ENCODE peak calls at places on chromosome 16, in nine cellular contexts. One of them, this sample, is unnamed. For H3K9me3, the result is how much of the 10 kb centered on the place peaks cover.

GRCh38 chr16:29126621-29127020 is 141.8 kb downstream of the LAT start:
- DNase-seq in esophagus squamous epithelium: no peak
- DNase-seq in ascending aorta: no peak
- DNase-seq in HCT116: no peak
- DNase-seq in cardiac muscle cell: no peak
- DNase-seq in right atrium auricular region: no peak
- DNase-seq in GM23248: no peak
- DNase-seq in CD8-positive, alpha-beta T cell: no peak
- DNase-seq in HepG2: no peak
- DNase-seq in this sample: no peak

GRCh38 chr16:69930117-69930776 is 20.9 kb upstream of the CLEC18A start:
- DNase-seq in CD8-positive, alpha-beta T cell: peak
- DNase-seq in HepG2: peak
- DNase-seq in cardiac muscle cell: peak
- DNase-seq in ascending aorta: peak
- DNase-seq in HCT116: peak
- DNase-seq in GM23248: peak
- DNase-seq in right atrium auricular region: peak
- DNase-seq in esophagus squamous epithelium: no peak
- DNase-seq in this sample: peak

GRCh38 chr16:54318941-54319340 is 32.4 kb upstream of the IRX3 start:
- DNase-seq in esophagus squamous epithelium: no peak
- DNase-seq in cardiac muscle cell: no peak
- DNase-seq in ascending aorta: no peak
- DNase-seq in GM23248: peak
- DNase-seq in HepG2: no peak
- DNase-seq in CD8-positive, alpha-beta T cell: no peak
- DNase-seq in right atrium auricular region: no peak
- DNase-seq in HCT116: no peak
- DNase-seq in this sample: no peak

GRCh38 chr16:47316686-47317085 is 144.2 kb downstream of the ITFG1 start:
- DNase-seq in HCT116: no peak
- DNase-seq in cardiac muscle cell: no peak
- DNase-seq in ascending aorta: no peak
- DNase-seq in HepG2: no peak
- DNase-seq in esophagus squamous epithelium: no peak
- DNase-seq in CD8-positive, alpha-beta T cell: no peak
- DNase-seq in GM23248: no peak
- DNase-seq in right atrium auricular region: no peak
- DNase-seq in this sample: no peak

GRCh38 chr16:54974391-54974790 is 43.7 kb downstream of the IRX5 start:
- DNase-seq in ascending aorta: no peak
- DNase-seq in HCT116: no peak
- DNase-seq in CD8-positive, alpha-beta T cell: no peak
- DNase-seq in right atrium auricular region: no peak
- DNase-seq in GM23248: no peak
- DNase-seq in HepG2: no peak
- DNase-seq in cardiac muscle cell: no peak
- DNase-seq in esophagus squamous epithelium: no peak
- DNase-seq in this sample: no peak

GRCh38 chr16:52533296-52533695 is 13.6 kb downstream of the TOX3 start:
- DNase-seq in CD8-positive, alpha-beta T cell: no peak
- DNase-seq in HepG2: no peak
- DNase-seq in GM23248: no peak
- DNase-seq in ascending aorta: no peak
- DNase-seq in HCT116: no peak
- DNase-seq in esophagus squamous epithelium: no peak
- DNase-seq in right atrium auricular region: no peak
- DNase-seq in cardiac muscle cell: no peak
- DNase-seq in this sample: no peak

GRCh38 chr16:87119748-87120147 is 197.4 kb downstream of the C16orf95 start:
- DNase-seq in HepG2: no peak
- DNase-seq in esophagus squamous epithelium: no peak
- DNase-seq in GM23248: no peak
- DNase-seq in cardiac muscle cell: no peak
- DNase-seq in HCT116: no peak
- DNase-seq in right atrium auricular region: no peak
- DNase-seq in CD8-positive, alpha-beta T cell: no peak
- DNase-seq in ascending aorta: peak
- DNase-seq in this sample: no peak

GRCh38 chr16:89365996-89366395 is 124.4 kb downstream of the ANKRD11 start:
- DNase-seq in GM23248: no peak
- DNase-seq in esophagus squamous epithelium: no peak
- DNase-seq in HepG2: no peak
- DNase-seq in right atrium auricular region: no peak
- DNase-seq in cardiac muscle cell: no peak
- DNase-seq in CD8-positive, alpha-beta T cell: no peak
- DNase-seq in HCT116: no peak
- DNase-seq in ascending aorta: no peak
- DNase-seq in this sample: no peak

GRCh38 chr16:70772493-70772892 is 28.5 kb downstream of the VAC14 start:
- DNase-seq in right atrium auricular region: no peak
- DNase-seq in HepG2: no peak
- DNase-seq in CD8-positive, alpha-beta T cell: no peak
- DNase-seq in esophagus squamous epithelium: no peak
- DNase-seq in HCT116: no peak
- DNase-seq in GM23248: peak
- DNase-seq in ascending aorta: no peak
- DNase-seq in cardiac muscle cell: peak
- DNase-seq in this sample: no peak

GRCh38 chr16:83791916-83792315 is 15.9 kb upstream of the HSBP1 start:
- DNase-seq in CD8-positive, alpha-beta T cell: no peak
- DNase-seq in HCT116: no peak
- DNase-seq in HepG2: no peak
- DNase-seq in esophagus squamous epithelium: no peak
- DNase-seq in cardiac muscle cell: no peak
- DNase-seq in right atrium auricular region: no peak
- DNase-seq in GM23248: no peak
- DNase-seq in ascending aorta: no peak
- DNase-seq in this sample: no peak

GRCh38 chr16:22373662-22374310 is 633 bp downstream of the CDR2 start:
- DNase-seq in HCT116: no peak
- DNase-seq in cardiac muscle cell: no peak
- DNase-seq in GM23248: peak
- DNase-seq in HepG2: no peak
- DNase-seq in right atrium auricular region: peak
- DNase-seq in ascending aorta: peak
- DNase-seq in CD8-positive, alpha-beta T cell: peak
- DNase-seq in esophagus squamous epithelium: no peak
- DNase-seq in this sample: no peak

GRCh38 chr16:66874079-66874775 is 6.1 kb upstream of the PDP2 start:
- DNase-seq in HepG2: no peak
- DNase-seq in ascending aorta: no peak
- DNase-seq in right atrium auricular region: no peak
- DNase-seq in cardiac muscle cell: peak
- DNase-seq in esophagus squamous epithelium: no peak
- DNase-seq in HCT116: no peak
- DNase-seq in GM23248: peak
- DNase-seq in CD8-positive, alpha-beta T cell: no peak
- DNase-seq in this sample: no peak

GRCh38 chr16:88651276-88651988 is 579 bp upstream of the CYBA start:
- DNase-seq in right atrium auricular region: no peak
- DNase-seq in HCT116: peak
- DNase-seq in ascending aorta: peak
- DNase-seq in cardiac muscle cell: no peak
- DNase-seq in CD8-positive, alpha-beta T cell: peak
- DNase-seq in GM23248: no peak
- DNase-seq in esophagus squamous epithelium: peak
- DNase-seq in HepG2: peak
- DNase-seq in this sample: no peak

GRCh38 chr16:49023095-49023494 is 258.5 kb downstream of the CBLN1 start:
- DNase-seq in esophagus squamous epithelium: no peak
- DNase-seq in HepG2: no peak
- DNase-seq in GM23248: peak
- DNase-seq in ascending aorta: no peak
- DNase-seq in HCT116: peak
- DNase-seq in cardiac muscle cell: no peak
- DNase-seq in right atrium auricular region: no peak
- DNase-seq in CD8-positive, alpha-beta T cell: no peak
- DNase-seq in this sample: no peak

GRCh38 chr16:20001856-20002707 is 71.6 kb downstream of the GPR139 start:
- DNase-seq in ascending aorta: no peak
- DNase-seq in right atrium auricular region: no peak
- DNase-seq in esophagus squamous epithelium: no peak
- DNase-seq in CD8-positive, alpha-beta T cell: no peak
- DNase-seq in GM23248: no peak
- DNase-seq in HCT116: no peak
- DNase-seq in cardiac muscle cell: no peak
- DNase-seq in HepG2: peak
- DNase-seq in this sample: no peak

GRCh38 chr16:65202461-65202860 is 80.6 kb upstream of the CDH11 start:
- DNase-seq in cardiac muscle cell: no peak
- DNase-seq in GM23248: peak
- DNase-seq in HCT116: no peak
- DNase-seq in HepG2: no peak
- DNase-seq in ascending aorta: no peak
- DNase-seq in esophagus squamous epithelium: no peak
- DNase-seq in CD8-positive, alpha-beta T cell: no peak
- DNase-seq in right atrium auricular region: no peak
- DNase-seq in this sample: no peak

GRCh38 chr16:6066601-6067000 is 969.0 kb upstream of the EEF2KMT start:
- DNase-seq in esophagus squamous epithelium: no peak
- DNase-seq in CD8-positive, alpha-beta T cell: no peak
- DNase-seq in right atrium auricular region: no peak
- DNase-seq in ascending aorta: no peak
- DNase-seq in HepG2: no peak
- DNase-seq in GM23248: no peak
- DNase-seq in HCT116: no peak
- DNase-seq in cardiac muscle cell: no peak
- DNase-seq in this sample: no peak

GRCh38 chr16:66070140-66070887 is 296.2 kb upstream of the CDH5 start:
- DNase-seq in CD8-positive, alpha-beta T cell: no peak
- DNase-seq in cardiac muscle cell: peak
- DNase-seq in HepG2: no peak
- DNase-seq in GM23248: peak
- DNase-seq in ascending aorta: no peak
- DNase-seq in HCT116: no peak
- DNase-seq in esophagus squamous epithelium: no peak
- DNase-seq in right atrium auricular region: no peak
- DNase-seq in this sample: no peak

GRCh38 chr16:4351880-4352279 is 759 bp upstream of the PAM16 start:
- DNase-seq in CD8-positive, alpha-beta T cell: no peak
- DNase-seq in ascending aorta: no peak
- DNase-seq in right atrium auricular region: no peak
- DNase-seq in cardiac muscle cell: peak
- DNase-seq in GM23248: peak
- DNase-seq in HCT116: no peak
- DNase-seq in HepG2: peak
- DNase-seq in esophagus squamous epithelium: no peak
- DNase-seq in this sample: no peak

GRCh38 chr16:53773150-53773846 is 69.3 kb downstream of the FTO start:
- DNase-seq in CD8-positive, alpha-beta T cell: peak
- DNase-seq in ascending aorta: no peak
- DNase-seq in cardiac muscle cell: peak
- DNase-seq in right atrium auricular region: no peak
- DNase-seq in GM23248: peak
- DNase-seq in HCT116: no peak
- DNase-seq in esophagus squamous epithelium: no peak
- DNase-seq in HepG2: peak
- DNase-seq in this sample: peak

GRCh38 chr16:83923581-83924365 is 24.9 kb downstream of the MLYCD start:
- DNase-seq in right atrium auricular region: no peak
- DNase-seq in GM23248: no peak
- DNase-seq in ascending aorta: no peak
- DNase-seq in HCT116: no peak
- DNase-seq in esophagus squamous epithelium: no peak
- DNase-seq in HepG2: no peak
- DNase-seq in CD8-positive, alpha-beta T cell: no peak
- DNase-seq in cardiac muscle cell: no peak
- DNase-seq in this sample: no peak

GRCh38 chr16:31072540-31073072 is 1.4 kb downstream of the ZNF668 start:
- DNase-seq in CD8-positive, alpha-beta T cell: peak
- DNase-seq in HCT116: no peak
- DNase-seq in cardiac muscle cell: peak
- DNase-seq in HepG2: peak
- DNase-seq in right atrium auricular region: no peak
- DNase-seq in GM23248: peak
- DNase-seq in esophagus squamous epithelium: no peak
- DNase-seq in ascending aorta: peak
- DNase-seq in this sample: no peak
- H3K27ac ChIP-seq in CD8-positive, alpha-beta T cell: peak
- H3K27ac ChIP-seq in HCT116: peak
- H3K27ac ChIP-seq in cardiac muscle cell: peak
- H3K27ac ChIP-seq in HepG2: peak
- H3K27ac ChIP-seq in right atrium auricular region: peak
- H3K27ac ChIP-seq in GM23248: peak
- H3K27ac ChIP-seq in esophagus squamous epithelium: peak
- H3K27ac ChIP-seq in ascending aorta: peak
- H3K27ac ChIP-seq in this sample: no peak

GRCh38 chr16:9225527-9226316 is 134.3 kb downstream of the HAPSTR1 start:
- DNase-seq in CD8-positive, alpha-beta T cell: no peak
- DNase-seq in HCT116: peak
- DNase-seq in HepG2: peak
- DNase-seq in cardiac muscle cell: peak
- DNase-seq in right atrium auricular region: no peak
- DNase-seq in esophagus squamous epithelium: no peak
- DNase-seq in ascending aorta: no peak
- DNase-seq in GM23248: peak
- DNase-seq in this sample: peak
- H3K9me3 ChIP-seq in CD8-positive, alpha-beta T cell: under half
- H3K9me3 ChIP-seq in HCT116: under half
- H3K9me3 ChIP-seq in HepG2: under half
- H3K9me3 ChIP-seq in cardiac muscle cell: under half
- H3K9me3 ChIP-seq in right atrium auricular region: under half
- H3K9me3 ChIP-seq in esophagus squamous epithelium: under half
- H3K9me3 ChIP-seq in ascending aorta: under half
- H3K9me3 ChIP-seq in GM23248: under half
- H3K9me3 ChIP-seq in this sample: under half

GRCh38 chr16:2156025-2156848 is 655 bp downstream of the TRAF7 start:
- DNase-seq in esophagus squamous epithelium: no peak
- DNase-seq in HCT116: no peak
- DNase-seq in HepG2: peak
- DNase-seq in ascending aorta: no peak
- DNase-seq in GM23248: peak
- DNase-seq in right atrium auricular region: peak
- DNase-seq in CD8-positive, alpha-beta T cell: no peak
- DNase-seq in cardiac muscle cell: peak
- DNase-seq in this sample: no peak
- H3K27ac ChIP-seq in esophagus squamous epithelium: peak
- H3K27ac ChIP-seq in HCT116: peak
- H3K27ac ChIP-seq in HepG2: peak
- H3K27ac ChIP-seq in ascending aorta: peak
- H3K27ac ChIP-seq in GM23248: peak
- H3K27ac ChIP-seq in right atrium auricular region: peak
- H3K27ac ChIP-seq in CD8-positive, alpha-beta T cell: peak
- H3K27ac ChIP-seq in cardiac muscle cell: peak
- H3K27ac ChIP-seq in this sample: no peak

GRCh38 chr16:68575082-68575481 is 36.0 kb downstream of the ZFP90 start:
- DNase-seq in right atrium auricular region: no peak
- DNase-seq in esophagus squamous epithelium: no peak
- DNase-seq in cardiac muscle cell: no peak
- DNase-seq in HCT116: no peak
- DNase-seq in HepG2: no peak
- DNase-seq in ascending aorta: no peak
- DNase-seq in CD8-positive, alpha-beta T cell: no peak
- DNase-seq in GM23248: no peak
- DNase-seq in this sample: no peak

GRCh38 chr16:68577352-68577853 is 38.3 kb downstream of the ZFP90 start:
- DNase-seq in CD8-positive, alpha-beta T cell: no peak
- DNase-seq in right atrium auricular region: no peak
- DNase-seq in HepG2: no peak
- DNase-seq in GM23248: no peak
- DNase-seq in HCT116: no peak
- DNase-seq in cardiac muscle cell: no peak
- DNase-seq in esophagus squamous epithelium: no peak
- DNase-seq in ascending aorta: no peak
- DNase-seq in this sample: no peak

GRCh38 chr16:68574479-68574878 is 35.4 kb downstream of the ZFP90 start:
- DNase-seq in CD8-positive, alpha-beta T cell: no peak
- DNase-seq in HCT116: no peak
- DNase-seq in cardiac muscle cell: no peak
- DNase-seq in ascending aorta: no peak
- DNase-seq in GM23248: no peak
- DNase-seq in HepG2: no peak
- DNase-seq in esophagus squamous epithelium: no peak
- DNase-seq in right atrium auricular region: no peak
- DNase-seq in this sample: no peak
- H3K9me3 ChIP-seq in CD8-positive, alpha-beta T cell: under half
- H3K9me3 ChIP-seq in HCT116: under half
- H3K9me3 ChIP-seq in cardiac muscle cell: under half
- H3K9me3 ChIP-seq in ascending aorta: half or more
- H3K9me3 ChIP-seq in GM23248: under half
- H3K9me3 ChIP-seq in HepG2: half or more
- H3K9me3 ChIP-seq in esophagus squamous epithelium: under half
- H3K9me3 ChIP-seq in right atrium auricular region: half or more
- H3K9me3 ChIP-seq in this sample: under half